ENCODE peak calls at places on chromosomes 4 and X, in six cellular contexts. One of them, this sample, is unnamed.

GRCh38 chr4:39698424-39699009 is 581 bp downstream of the UBE2K start:
- DNase-seq in psoas muscle: peak; percentile 72
- DNase-seq in cardiac muscle cell: peak; percentile 27
- DNase-seq in fibroblast of pulmonary artery: no peak
- DNase-seq in tibial nerve: peak; percentile 36
- DNase-seq in iris pigment epithelial cell: peak; percentile 29
- DNase-seq in this sample: peak; percentile 77

GRCh38 chr4:126916626-126917140 is 716.1 kb upstream of the INTU start:
- DNase-seq in psoas muscle: no peak
- DNase-seq in cardiac muscle cell: peak; percentile 78
- DNase-seq in fibroblast of pulmonary artery: peak; percentile 65
- DNase-seq in tibial nerve: peak; percentile 5
- DNase-seq in iris pigment epithelial cell: peak; percentile 77
- DNase-seq in this sample: peak; percentile 31

GRCh38 chrX:112832481-112833095 is 8.0 kb downstream of the AMOT start:
- DNase-seq in psoas muscle: no peak
- DNase-seq in cardiac muscle cell: no peak
- DNase-seq in fibroblast of pulmonary artery: no peak
- DNase-seq in tibial nerve: no peak
- DNase-seq in iris pigment epithelial cell: no peak
- DNase-seq in this sample: no peak

GRCh38 chrX:10350991-10351390 is 194.2 kb downstream of the CLCN4 start:
- DNase-seq in psoas muscle: no peak
- DNase-seq in cardiac muscle cell: no peak
- DNase-seq in fibroblast of pulmonary artery: no peak
- DNase-seq in tibial nerve: no peak
- DNase-seq in iris pigment epithelial cell: peak; percentile 61
- DNase-seq in this sample: no peak

GRCh38 chrX:134570509-134570846 is 87.8 kb downstream of the PLAC1 start:
- DNase-seq in psoas muscle: no peak
- DNase-seq in cardiac muscle cell: no peak
- DNase-seq in fibroblast of pulmonary artery: no peak
- DNase-seq in tibial nerve: no peak
- DNase-seq in iris pigment epithelial cell: no peak
- DNase-seq in this sample: peak; percentile 44

GRCh38 chr4:169164669-169165415 is 105.9 kb downstream of the SH3RF1 start:
- DNase-seq in psoas muscle: no peak
- DNase-seq in cardiac muscle cell: no peak
- DNase-seq in fibroblast of pulmonary artery: peak; percentile 27
- DNase-seq in tibial nerve: no peak
- DNase-seq in iris pigment epithelial cell: peak; percentile 54
- DNase-seq in this sample: no peak

GRCh38 chr4:157421365-157421764 is 200.8 kb downstream of the GRIA2 start:
- DNase-seq in psoas muscle: no peak
- DNase-seq in cardiac muscle cell: no peak
- DNase-seq in fibroblast of pulmonary artery: no peak
- DNase-seq in tibial nerve: no peak
- DNase-seq in iris pigment epithelial cell: no peak
- DNase-seq in this sample: no peak

GRCh38 chrX:50971390-50971789 is 60.9 kb downstream of the BMP15 start:
- DNase-seq in psoas muscle: no peak
- DNase-seq in cardiac muscle cell: peak; percentile 29
- DNase-seq in fibroblast of pulmonary artery: no peak
- DNase-seq in tibial nerve: no peak
- DNase-seq in iris pigment epithelial cell: peak; percentile 14
- DNase-seq in this sample: no peak

GRCh38 chr4:95165926-95166524 is 382.7 kb downstream of the UNC5C start:
- DNase-seq in psoas muscle: no peak
- DNase-seq in cardiac muscle cell: peak; percentile 87
- DNase-seq in fibroblast of pulmonary artery: peak; percentile 83
- DNase-seq in tibial nerve: peak; percentile 29
- DNase-seq in iris pigment epithelial cell: peak; percentile 68
- DNase-seq in this sample: peak; percentile 39

GRCh38 chr4:13588954-13589353 is 38.6 kb downstream of the BOD1L1 start:
- DNase-seq in psoas muscle: no peak
- DNase-seq in cardiac muscle cell: no peak
- DNase-seq in fibroblast of pulmonary artery: no peak
- DNase-seq in tibial nerve: no peak
- DNase-seq in iris pigment epithelial cell: no peak
- DNase-seq in this sample: no peak

GRCh38 chrX:103656623-103657022 is 27.8 kb downstream of the TCEAL1 start:
- DNase-seq in psoas muscle: no peak
- DNase-seq in cardiac muscle cell: no peak
- DNase-seq in fibroblast of pulmonary artery: no peak
- DNase-seq in tibial nerve: no peak
- DNase-seq in iris pigment epithelial cell: peak; percentile 58
- DNase-seq in this sample: no peak

GRCh38 chr4:531721-532565 is 32.9 kb downstream of the PIGG start:
- DNase-seq in psoas muscle: no peak
- DNase-seq in cardiac muscle cell: no peak
- DNase-seq in fibroblast of pulmonary artery: no peak
- DNase-seq in tibial nerve: no peak
- DNase-seq in iris pigment epithelial cell: no peak
- DNase-seq in this sample: no peak

GRCh38 chr4:165621983-165622382 is 243.2 kb downstream of the CPE start:
- DNase-seq in psoas muscle: no peak
- DNase-seq in cardiac muscle cell: peak; percentile 45
- DNase-seq in fibroblast of pulmonary artery: peak; percentile 83
- DNase-seq in tibial nerve: no peak
- DNase-seq in iris pigment epithelial cell: no peak
- DNase-seq in this sample: no peak

GRCh38 chrX:118115948-118116307 is 682 bp downstream of the KLHL13 start:
- DNase-seq in psoas muscle: no peak
- DNase-seq in cardiac muscle cell: no peak
- DNase-seq in fibroblast of pulmonary artery: no peak
- DNase-seq in tibial nerve: no peak
- DNase-seq in iris pigment epithelial cell: no peak
- DNase-seq in this sample: no peak

GRCh38 chr4:83536649-83537352 is 893 bp downstream of the GPAT3 start:
- DNase-seq in psoas muscle: peak; percentile 49
- DNase-seq in cardiac muscle cell: no peak
- DNase-seq in fibroblast of pulmonary artery: no peak
- DNase-seq in tibial nerve: no peak
- DNase-seq in iris pigment epithelial cell: no peak
- DNase-seq in this sample: no peak

GRCh38 chr4:115596265-115597001 is 483.0 kb upstream of the NDST4 start:
- DNase-seq in psoas muscle: no peak
- DNase-seq in cardiac muscle cell: no peak
- DNase-seq in fibroblast of pulmonary artery: no peak
- DNase-seq in tibial nerve: no peak
- DNase-seq in iris pigment epithelial cell: no peak
- DNase-seq in this sample: no peak

GRCh38 chr4:181702864-181703263 is 540.3 kb upstream of the TENM3 start:
- DNase-seq in psoas muscle: no peak
- DNase-seq in cardiac muscle cell: no peak
- DNase-seq in fibroblast of pulmonary artery: no peak
- DNase-seq in tibial nerve: no peak
- DNase-seq in iris pigment epithelial cell: no peak
- DNase-seq in this sample: no peak

GRCh38 chr4:78720994-78721677 is 55.0 kb upstream of the BMP2K start:
- DNase-seq in psoas muscle: no peak
- DNase-seq in cardiac muscle cell: no peak
- DNase-seq in fibroblast of pulmonary artery: no peak
- DNase-seq in tibial nerve: peak; percentile 7
- DNase-seq in iris pigment epithelial cell: no peak
- DNase-seq in this sample: no peak

GRCh38 chr4:732911-733630 is 27.4 kb downstream of the PCGF3 start:
- DNase-seq in psoas muscle: peak; percentile 49
- DNase-seq in cardiac muscle cell: no peak
- DNase-seq in fibroblast of pulmonary artery: no peak
- DNase-seq in tibial nerve: no peak
- DNase-seq in iris pigment epithelial cell: no peak
- DNase-seq in this sample: peak; percentile 43

GRCh38 chrX:38804481-38805293 is 3.4 kb downstream of the MID1IP1 start:
- DNase-seq in psoas muscle: peak; percentile 72
- DNase-seq in cardiac muscle cell: peak; percentile 42
- DNase-seq in fibroblast of pulmonary artery: peak; percentile 25
- DNase-seq in tibial nerve: no peak
- DNase-seq in iris pigment epithelial cell: peak; percentile 36
- DNase-seq in this sample: peak; percentile 16

GRCh38 chr4:121685257-121685656 is 11.5 kb downstream of the ANXA5 start:
- DNase-seq in psoas muscle: no peak
- DNase-seq in cardiac muscle cell: peak; percentile 68
- DNase-seq in fibroblast of pulmonary artery: peak; percentile 53
- DNase-seq in tibial nerve: no peak
- DNase-seq in iris pigment epithelial cell: peak; percentile 88
- DNase-seq in this sample: no peak

GRCh38 chr4:143438710-143439109 is 74.8 kb upstream of the SMARCA5 start:
- DNase-seq in psoas muscle: no peak
- DNase-seq in cardiac muscle cell: no peak
- DNase-seq in fibroblast of pulmonary artery: no peak
- DNase-seq in tibial nerve: no peak
- DNase-seq in iris pigment epithelial cell: no peak
- DNase-seq in this sample: peak; percentile 14

GRCh38 chrX:19514791-19515614 is at the start of gene MAP3K15:
- DNase-seq in psoas muscle: peak; percentile 52
- DNase-seq in cardiac muscle cell: peak; percentile 8
- DNase-seq in fibroblast of pulmonary artery: no peak
- DNase-seq in tibial nerve: no peak
- DNase-seq in iris pigment epithelial cell: peak; percentile 4
- DNase-seq in this sample: peak; percentile 62

GRCh38 chr4:174214102-174214878 is 69.2 kb downstream of the FBXO8 start:
- DNase-seq in psoas muscle: no peak
- DNase-seq in cardiac muscle cell: no peak
- DNase-seq in fibroblast of pulmonary artery: no peak
- DNase-seq in tibial nerve: no peak
- DNase-seq in iris pigment epithelial cell: no peak
- DNase-seq in this sample: no peak

GRCh38 chr4:133668061-133668851 is 519.2 kb downstream of the PCDH10 start:
- DNase-seq in psoas muscle: no peak
- DNase-seq in cardiac muscle cell: no peak
- DNase-seq in fibroblast of pulmonary artery: no peak
- DNase-seq in tibial nerve: no peak
- DNase-seq in iris pigment epithelial cell: no peak
- DNase-seq in this sample: no peak

GRCh38 chrX:135605906-135606305 is 85.4 kb downstream of the INTS6L start:
- DNase-seq in psoas muscle: no peak
- DNase-seq in cardiac muscle cell: no peak
- DNase-seq in fibroblast of pulmonary artery: no peak
- DNase-seq in tibial nerve: no peak
- DNase-seq in iris pigment epithelial cell: no peak
- DNase-seq in this sample: no peak

GRCh38 chr4:100289980-100290379 is 99.7 kb upstream of the DDIT4L start:
- DNase-seq in psoas muscle: no peak
- DNase-seq in cardiac muscle cell: peak; percentile 38
- DNase-seq in fibroblast of pulmonary artery: peak; percentile 34
- DNase-seq in tibial nerve: no peak
- DNase-seq in iris pigment epithelial cell: peak; percentile 14
- DNase-seq in this sample: no peak

GRCh38 chr4:96356591-96357360 is 516.9 kb downstream of the PDHA2 start:
- DNase-seq in psoas muscle: no peak
- DNase-seq in cardiac muscle cell: peak; percentile 63
- DNase-seq in fibroblast of pulmonary artery: peak; percentile 30
- DNase-seq in tibial nerve: no peak
- DNase-seq in iris pigment epithelial cell: peak; percentile 3
- DNase-seq in this sample: no peak

GRCh38 chrX:133953785-133954355 is 31.5 kb downstream of the GPC3 start:
- DNase-seq in psoas muscle: no peak
- DNase-seq in cardiac muscle cell: no peak
- DNase-seq in fibroblast of pulmonary artery: no peak
- DNase-seq in tibial nerve: no peak
- DNase-seq in iris pigment epithelial cell: no peak
- DNase-seq in this sample: no peak

GRCh38 chr4:67983333-67983732 is 20.0 kb upstream of the TMPRSS11A start:
- DNase-seq in psoas muscle: no peak
- DNase-seq in cardiac muscle cell: no peak
- DNase-seq in fibroblast of pulmonary artery: no peak
- DNase-seq in tibial nerve: no peak
- DNase-seq in iris pigment epithelial cell: no peak
- DNase-seq in this sample: no peak

GRCh38 chr4:93911671-93912070 is 83.1 kb downstream of the ATOH1 start:
- DNase-seq in psoas muscle: no peak
- DNase-seq in cardiac muscle cell: no peak
- DNase-seq in fibroblast of pulmonary artery: no peak
- DNase-seq in tibial nerve: no peak
- DNase-seq in iris pigment epithelial cell: no peak
- DNase-seq in this sample: no peak

GRCh38 chr4:101183658-101184373 is 163.5 kb downstream of the PPP3CA start:
- DNase-seq in psoas muscle: no peak
- DNase-seq in cardiac muscle cell: no peak
- DNase-seq in fibroblast of pulmonary artery: no peak
- DNase-seq in tibial nerve: no peak
- DNase-seq in iris pigment epithelial cell: peak; percentile 58
- DNase-seq in this sample: no peak

GRCh38 chr4:17232575-17233253 is 279.2 kb downstream of the QDPR start:
- DNase-seq in psoas muscle: no peak
- DNase-seq in cardiac muscle cell: peak; percentile 92
- DNase-seq in fibroblast of pulmonary artery: peak; percentile 84
- DNase-seq in tibial nerve: peak; percentile 46
- DNase-seq in iris pigment epithelial cell: peak; percentile 84
- DNase-seq in this sample: no peak

GRCh38 chr4:56410247-56410646 is 23.0 kb upstream of the AASDH start:
- DNase-seq in psoas muscle: no peak
- DNase-seq in cardiac muscle cell: peak; percentile 98
- DNase-seq in fibroblast of pulmonary artery: peak; percentile 98
- DNase-seq in tibial nerve: peak; percentile 78
- DNase-seq in iris pigment epithelial cell: peak; percentile 98
- DNase-seq in this sample: peak; percentile 55

GRCh38 chr4:2258091-2259035 is 3.5 kb downstream of the MXD4 start:
- DNase-seq in psoas muscle: peak; percentile 50
- DNase-seq in cardiac muscle cell: no peak
- DNase-seq in fibroblast of pulmonary artery: no peak
- DNase-seq in tibial nerve: no peak
- DNase-seq in iris pigment epithelial cell: no peak
- DNase-seq in this sample: no peak

GRCh38 chrX:140580478-140580877 is 75.6 kb upstream of the SOX3 start:
- DNase-seq in psoas muscle: no peak
- DNase-seq in cardiac muscle cell: no peak
- DNase-seq in fibroblast of pulmonary artery: no peak
- DNase-seq in tibial nerve: no peak
- DNase-seq in iris pigment epithelial cell: no peak
- DNase-seq in this sample: no peak

GRCh38 chr4:75860606-75861005 is 41.6 kb downstream of the PPEF2 start:
- DNase-seq in psoas muscle: no peak
- DNase-seq in cardiac muscle cell: no peak
- DNase-seq in fibroblast of pulmonary artery: no peak
- DNase-seq in tibial nerve: no peak
- DNase-seq in iris pigment epithelial cell: no peak
- DNase-seq in this sample: no peak

GRCh38 chr4:153564630-153565525 is 98.7 kb downstream of the TMEM131L start:
- DNase-seq in psoas muscle: peak; percentile 52
- DNase-seq in cardiac muscle cell: no peak
- DNase-seq in fibroblast of pulmonary artery: peak; percentile 49
- DNase-seq in tibial nerve: no peak
- DNase-seq in iris pigment epithelial cell: peak; percentile 43
- DNase-seq in this sample: peak; percentile 45

GRCh38 chrX:123665197-123665596 is 67.7 kb downstream of the THOC2 start:
- DNase-seq in psoas muscle: no peak
- DNase-seq in cardiac muscle cell: no peak
- DNase-seq in fibroblast of pulmonary artery: no peak
- DNase-seq in tibial nerve: no peak
- DNase-seq in iris pigment epithelial cell: peak; percentile 51
- DNase-seq in this sample: no peak

This sample was measured in SJCRH30.